ENCODE peak calls at places on chromosomes 6 and 20, in seven cellular contexts. One of them, this sample, is unnamed.

GRCh38 chr6:163406320-163406719 is 8.2 kb upstream of the QKI start:
- DNase-seq in NCI-H1417 treated with DMSO at 0.1 percent for 48 hours: no peak
- DNase-seq in stimulated activated naive CD8-positive, alpha-beta T cell treated with anti-CD3 and anti-CD28 coated beads, Interleukin-15, Interleukin-2, amounts not matched to agents 100 U/mL and 50 U/mL, for 24 hours: no peak
- DNase-seq in type B pancreatic cell: no peak
- DNase-seq in activated gamma-delta T cell treated with Interleukin-2 at 50 U/mL for 16 hours: no peak
- DNase-seq in activated CD4-positive, CD25-positive, alpha-beta regulatory T cell: no peak
- DNase-seq in NCI-H1436: no peak
- DNase-seq in this sample: no peak

GRCh38 chr6:55033021-55033546 is 141.2 kb upstream of the HCRTR2 start:
- DNase-seq in NCI-H1417 treated with DMSO at 0.1 percent for 48 hours: no peak
- DNase-seq in stimulated activated naive CD8-positive, alpha-beta T cell treated with anti-CD3 and anti-CD28 coated beads, Interleukin-15, Interleukin-2, amounts not matched to agents 100 U/mL and 50 U/mL, for 24 hours: no peak
- DNase-seq in type B pancreatic cell: no peak
- DNase-seq in activated gamma-delta T cell treated with Interleukin-2 at 50 U/mL for 16 hours: no peak
- DNase-seq in activated CD4-positive, CD25-positive, alpha-beta regulatory T cell: no peak
- DNase-seq in NCI-H1436: no peak
- DNase-seq in this sample: no peak

GRCh38 chr6:75418233-75418632 is 75.4 kb downstream of the FILIP1 start:
- DNase-seq in NCI-H1417 treated with DMSO at 0.1 percent for 48 hours: peak; percentile 25
- DNase-seq in stimulated activated naive CD8-positive, alpha-beta T cell treated with anti-CD3 and anti-CD28 coated beads, Interleukin-15, Interleukin-2, amounts not matched to agents 100 U/mL and 50 U/mL, for 24 hours: no peak
- DNase-seq in type B pancreatic cell: no peak
- DNase-seq in activated gamma-delta T cell treated with Interleukin-2 at 50 U/mL for 16 hours: no peak
- DNase-seq in activated CD4-positive, CD25-positive, alpha-beta regulatory T cell: no peak
- DNase-seq in NCI-H1436: no peak
- DNase-seq in this sample: no peak

GRCh38 chr6:68634503-68635411 is at the start of gene ADGRB3:
- DNase-seq in NCI-H1417 treated with DMSO at 0.1 percent for 48 hours: peak; percentile 79
- DNase-seq in stimulated activated naive CD8-positive, alpha-beta T cell treated with anti-CD3 and anti-CD28 coated beads, Interleukin-15, Interleukin-2, amounts not matched to agents 100 U/mL and 50 U/mL, for 24 hours: peak; percentile 44
- DNase-seq in type B pancreatic cell: peak; percentile 83
- DNase-seq in activated gamma-delta T cell treated with Interleukin-2 at 50 U/mL for 16 hours: peak; percentile 4
- DNase-seq in activated CD4-positive, CD25-positive, alpha-beta regulatory T cell: no peak
- DNase-seq in NCI-H1436: peak; percentile 89
- DNase-seq in this sample: peak; percentile 88

GRCh38 chr20:37384683-37385174 is 38.8 kb downstream of the SRC start:
- DNase-seq in NCI-H1417 treated with DMSO at 0.1 percent for 48 hours: no peak
- DNase-seq in stimulated activated naive CD8-positive, alpha-beta T cell treated with anti-CD3 and anti-CD28 coated beads, Interleukin-15, Interleukin-2, amounts not matched to agents 100 U/mL and 50 U/mL, for 24 hours: peak; percentile 85
- DNase-seq in type B pancreatic cell: peak; percentile 85
- DNase-seq in activated gamma-delta T cell treated with Interleukin-2 at 50 U/mL for 16 hours: peak; percentile 80
- DNase-seq in activated CD4-positive, CD25-positive, alpha-beta regulatory T cell: peak; percentile 67
- DNase-seq in NCI-H1436: no peak
- DNase-seq in this sample: peak; percentile 89

GRCh38 chr6:151093706-151094105 is 146.1 kb upstream of the AKAP12 start:
- DNase-seq in NCI-H1417 treated with DMSO at 0.1 percent for 48 hours: no peak
- DNase-seq in stimulated activated naive CD8-positive, alpha-beta T cell treated with anti-CD3 and anti-CD28 coated beads, Interleukin-15, Interleukin-2, amounts not matched to agents 100 U/mL and 50 U/mL, for 24 hours: no peak
- DNase-seq in type B pancreatic cell: no peak
- DNase-seq in activated gamma-delta T cell treated with Interleukin-2 at 50 U/mL for 16 hours: no peak
- DNase-seq in activated CD4-positive, CD25-positive, alpha-beta regulatory T cell: no peak
- DNase-seq in NCI-H1436: no peak
- DNase-seq in this sample: no peak

GRCh38 chr6:2360716-2361115 is 115.3 kb upstream of the GMDS start:
- DNase-seq in NCI-H1417 treated with DMSO at 0.1 percent for 48 hours: no peak
- DNase-seq in stimulated activated naive CD8-positive, alpha-beta T cell treated with anti-CD3 and anti-CD28 coated beads, Interleukin-15, Interleukin-2, amounts not matched to agents 100 U/mL and 50 U/mL, for 24 hours: no peak
- DNase-seq in type B pancreatic cell: no peak
- DNase-seq in activated gamma-delta T cell treated with Interleukin-2 at 50 U/mL for 16 hours: no peak
- DNase-seq in activated CD4-positive, CD25-positive, alpha-beta regulatory T cell: no peak
- DNase-seq in NCI-H1436: no peak
- DNase-seq in this sample: no peak

GRCh38 chr6:77450924-77451323 is 12.4 kb downstream of the HTR1B start:
- DNase-seq in NCI-H1417 treated with DMSO at 0.1 percent for 48 hours: no peak
- DNase-seq in stimulated activated naive CD8-positive, alpha-beta T cell treated with anti-CD3 and anti-CD28 coated beads, Interleukin-15, Interleukin-2, amounts not matched to agents 100 U/mL and 50 U/mL, for 24 hours: no peak
- DNase-seq in type B pancreatic cell: no peak
- DNase-seq in activated gamma-delta T cell treated with Interleukin-2 at 50 U/mL for 16 hours: no peak
- DNase-seq in activated CD4-positive, CD25-positive, alpha-beta regulatory T cell: no peak
- DNase-seq in NCI-H1436: no peak
- DNase-seq in this sample: no peak

GRCh38 chr6:19035454-19035853 is 648.3 kb downstream of the RNF144B start:
- DNase-seq in NCI-H1417 treated with DMSO at 0.1 percent for 48 hours: no peak
- DNase-seq in stimulated activated naive CD8-positive, alpha-beta T cell treated with anti-CD3 and anti-CD28 coated beads, Interleukin-15, Interleukin-2, amounts not matched to agents 100 U/mL and 50 U/mL, for 24 hours: no peak
- DNase-seq in type B pancreatic cell: no peak
- DNase-seq in activated gamma-delta T cell treated with Interleukin-2 at 50 U/mL for 16 hours: no peak
- DNase-seq in activated CD4-positive, CD25-positive, alpha-beta regulatory T cell: no peak
- DNase-seq in NCI-H1436: no peak
- DNase-seq in this sample: no peak

GRCh38 chr6:11011787-11012234 is 32.3 kb downstream of the ELOVL2 start:
- DNase-seq in NCI-H1417 treated with DMSO at 0.1 percent for 48 hours: no peak
- DNase-seq in stimulated activated naive CD8-positive, alpha-beta T cell treated with anti-CD3 and anti-CD28 coated beads, Interleukin-15, Interleukin-2, amounts not matched to agents 100 U/mL and 50 U/mL, for 24 hours: no peak
- DNase-seq in type B pancreatic cell: no peak
- DNase-seq in activated gamma-delta T cell treated with Interleukin-2 at 50 U/mL for 16 hours: no peak
- DNase-seq in activated CD4-positive, CD25-positive, alpha-beta regulatory T cell: no peak
- DNase-seq in NCI-H1436: no peak
- DNase-seq in this sample: peak; percentile 53

GRCh38 chr6:39927159-39927558 is 7.1 kb downstream of the MOCS1 start:
- DNase-seq in NCI-H1417 treated with DMSO at 0.1 percent for 48 hours: no peak
- DNase-seq in stimulated activated naive CD8-positive, alpha-beta T cell treated with anti-CD3 and anti-CD28 coated beads, Interleukin-15, Interleukin-2, amounts not matched to agents 100 U/mL and 50 U/mL, for 24 hours: no peak
- DNase-seq in type B pancreatic cell: no peak
- DNase-seq in activated gamma-delta T cell treated with Interleukin-2 at 50 U/mL for 16 hours: no peak
- DNase-seq in activated CD4-positive, CD25-positive, alpha-beta regulatory T cell: no peak
- DNase-seq in NCI-H1436: no peak
- DNase-seq in this sample: no peak

GRCh38 chr20:13009682-13010406 is 1.1 kb downstream of the SPTLC3 start:
- DNase-seq in NCI-H1417 treated with DMSO at 0.1 percent for 48 hours: no peak
- DNase-seq in stimulated activated naive CD8-positive, alpha-beta T cell treated with anti-CD3 and anti-CD28 coated beads, Interleukin-15, Interleukin-2, amounts not matched to agents 100 U/mL and 50 U/mL, for 24 hours: no peak
- DNase-seq in type B pancreatic cell: no peak
- DNase-seq in activated gamma-delta T cell treated with Interleukin-2 at 50 U/mL for 16 hours: no peak
- DNase-seq in activated CD4-positive, CD25-positive, alpha-beta regulatory T cell: no peak
- DNase-seq in NCI-H1436: no peak
- DNase-seq in this sample: no peak

GRCh38 chr6:111361648-111362047 is 121.4 kb downstream of the REV3L start:
- DNase-seq in NCI-H1417 treated with DMSO at 0.1 percent for 48 hours: no peak
- DNase-seq in stimulated activated naive CD8-positive, alpha-beta T cell treated with anti-CD3 and anti-CD28 coated beads, Interleukin-15, Interleukin-2, amounts not matched to agents 100 U/mL and 50 U/mL, for 24 hours: no peak
- DNase-seq in type B pancreatic cell: no peak
- DNase-seq in activated gamma-delta T cell treated with Interleukin-2 at 50 U/mL for 16 hours: no peak
- DNase-seq in activated CD4-positive, CD25-positive, alpha-beta regulatory T cell: no peak
- DNase-seq in NCI-H1436: no peak
- DNase-seq in this sample: peak; percentile 20

GRCh38 chr6:4112366-4112765 is 23.0 kb downstream of the ECI2 start:
- DNase-seq in NCI-H1417 treated with DMSO at 0.1 percent for 48 hours: no peak
- DNase-seq in stimulated activated naive CD8-positive, alpha-beta T cell treated with anti-CD3 and anti-CD28 coated beads, Interleukin-15, Interleukin-2, amounts not matched to agents 100 U/mL and 50 U/mL, for 24 hours: no peak
- DNase-seq in type B pancreatic cell: no peak
- DNase-seq in activated gamma-delta T cell treated with Interleukin-2 at 50 U/mL for 16 hours: no peak
- DNase-seq in activated CD4-positive, CD25-positive, alpha-beta regulatory T cell: no peak
- DNase-seq in NCI-H1436: no peak
- DNase-seq in this sample: no peak

GRCh38 chr6:21883929-21884328 is 290.4 kb downstream of the SOX4 start:
- DNase-seq in NCI-H1417 treated with DMSO at 0.1 percent for 48 hours: no peak
- DNase-seq in stimulated activated naive CD8-positive, alpha-beta T cell treated with anti-CD3 and anti-CD28 coated beads, Interleukin-15, Interleukin-2, amounts not matched to agents 100 U/mL and 50 U/mL, for 24 hours: no peak
- DNase-seq in type B pancreatic cell: no peak
- DNase-seq in activated gamma-delta T cell treated with Interleukin-2 at 50 U/mL for 16 hours: no peak
- DNase-seq in activated CD4-positive, CD25-positive, alpha-beta regulatory T cell: no peak
- DNase-seq in NCI-H1436: no peak
- DNase-seq in this sample: no peak

GRCh38 chr20:21182832-21183563 is 57.1 kb downstream of the KIZ start:
- DNase-seq in NCI-H1417 treated with DMSO at 0.1 percent for 48 hours: no peak
- DNase-seq in stimulated activated naive CD8-positive, alpha-beta T cell treated with anti-CD3 and anti-CD28 coated beads, Interleukin-15, Interleukin-2, amounts not matched to agents 100 U/mL and 50 U/mL, for 24 hours: no peak
- DNase-seq in type B pancreatic cell: no peak
- DNase-seq in activated gamma-delta T cell treated with Interleukin-2 at 50 U/mL for 16 hours: no peak
- DNase-seq in activated CD4-positive, CD25-positive, alpha-beta regulatory T cell: no peak
- DNase-seq in NCI-H1436: no peak
- DNase-seq in this sample: no peak

GRCh38 chr6:70310063-70310694 is 7.3 kb upstream of the COL9A1 start:
- DNase-seq in NCI-H1417 treated with DMSO at 0.1 percent for 48 hours: peak; percentile 2
- DNase-seq in stimulated activated naive CD8-positive, alpha-beta T cell treated with anti-CD3 and anti-CD28 coated beads, Interleukin-15, Interleukin-2, amounts not matched to agents 100 U/mL and 50 U/mL, for 24 hours: no peak
- DNase-seq in type B pancreatic cell: no peak
- DNase-seq in activated gamma-delta T cell treated with Interleukin-2 at 50 U/mL for 16 hours: no peak
- DNase-seq in activated CD4-positive, CD25-positive, alpha-beta regulatory T cell: no peak
- DNase-seq in NCI-H1436: peak; percentile 1
- DNase-seq in this sample: peak; percentile 14

GRCh38 chr6:29200767-29201662 is 30.3 kb downstream of the OR2J2 start:
- DNase-seq in NCI-H1417 treated with DMSO at 0.1 percent for 48 hours: no peak
- DNase-seq in stimulated activated naive CD8-positive, alpha-beta T cell treated with anti-CD3 and anti-CD28 coated beads, Interleukin-15, Interleukin-2, amounts not matched to agents 100 U/mL and 50 U/mL, for 24 hours: no peak
- DNase-seq in type B pancreatic cell: no peak
- DNase-seq in activated gamma-delta T cell treated with Interleukin-2 at 50 U/mL for 16 hours: no peak
- DNase-seq in activated CD4-positive, CD25-positive, alpha-beta regulatory T cell: no peak
- DNase-seq in NCI-H1436: no peak
- DNase-seq in this sample: no peak

GRCh38 chr6:149820506-149820905 is 43.7 kb downstream of the LRP11 start:
- DNase-seq in NCI-H1417 treated with DMSO at 0.1 percent for 48 hours: no peak
- DNase-seq in stimulated activated naive CD8-positive, alpha-beta T cell treated with anti-CD3 and anti-CD28 coated beads, Interleukin-15, Interleukin-2, amounts not matched to agents 100 U/mL and 50 U/mL, for 24 hours: no peak
- DNase-seq in type B pancreatic cell: no peak
- DNase-seq in activated gamma-delta T cell treated with Interleukin-2 at 50 U/mL for 16 hours: no peak
- DNase-seq in activated CD4-positive, CD25-positive, alpha-beta regulatory T cell: no peak
- DNase-seq in NCI-H1436: no peak
- DNase-seq in this sample: peak; percentile 40

GRCh38 chr20:61733216-61733615 is 332.5 kb downstream of the TAF4 start:
- DNase-seq in NCI-H1417 treated with DMSO at 0.1 percent for 48 hours: no peak
- DNase-seq in stimulated activated naive CD8-positive, alpha-beta T cell treated with anti-CD3 and anti-CD28 coated beads, Interleukin-15, Interleukin-2, amounts not matched to agents 100 U/mL and 50 U/mL, for 24 hours: no peak
- DNase-seq in type B pancreatic cell: no peak
- DNase-seq in activated gamma-delta T cell treated with Interleukin-2 at 50 U/mL for 16 hours: no peak
- DNase-seq in activated CD4-positive, CD25-positive, alpha-beta regulatory T cell: no peak
- DNase-seq in NCI-H1436: no peak
- DNase-seq in this sample: no peak

GRCh38 chr6:37618916-37619605 is 78.6 kb downstream of the MDGA1 start:
- DNase-seq in NCI-H1417 treated with DMSO at 0.1 percent for 48 hours: no peak
- DNase-seq in stimulated activated naive CD8-positive, alpha-beta T cell treated with anti-CD3 and anti-CD28 coated beads, Interleukin-15, Interleukin-2, amounts not matched to agents 100 U/mL and 50 U/mL, for 24 hours: peak; percentile 21
- DNase-seq in type B pancreatic cell: no peak
- DNase-seq in activated gamma-delta T cell treated with Interleukin-2 at 50 U/mL for 16 hours: no peak
- DNase-seq in activated CD4-positive, CD25-positive, alpha-beta regulatory T cell: no peak
- DNase-seq in NCI-H1436: peak; percentile 38
- DNase-seq in this sample: no peak

This sample was measured in K562.